ENCODE peak calls at places on chromosomes 7 and 10, in nine cellular contexts. Y is fibroblast of lung, S is astrocyte, K is breast epithelium, G is HL-60, E is foreskin fibroblast, Q is ovary, X is Caco-2, V is thoracic aorta. P is an unnamed sample.

GRCh38 chr10:43250925-43251663 is 15.8 kb downstream of the RASGEF1A start:
- DNase-seq in Y (no peak), S (no peak), K (no peak), G (no peak), E (no peak), Q (peak), X (no peak), V (no peak), P (no peak)

GRCh38 chr10:96889415-96890171 is 57.5 kb downstream of the LCOR start:
- DNase-seq in Y (no peak), S (no peak), K (no peak), G (no peak), E (no peak), Q (no peak), X (no peak), V (no peak), P (no peak)

GRCh38 chr7:154231732-154232131 is 179.5 kb downstream of the DPP6 start:
- DNase-seq in Y (no peak), S (no peak), K (no peak), G (no peak), E (no peak), Q (no peak), X (peak), V (no peak), P (no peak)

GRCh38 chr7:51102828-51103227 is 213.8 kb downstream of the COBL start:
- DNase-seq in Y (no peak), S (peak), K (no peak), G (no peak), E (peak), Q (no peak), X (no peak), V (no peak), P (no peak)

GRCh38 chr10:59633063-59633462 is 76.6 kb downstream of the SLC16A9 start:
- DNase-seq in Y (no peak), S (no peak), K (no peak), G (no peak), E (no peak), Q (no peak), X (no peak), V (no peak), P (no peak)

GRCh38 chr10:130045091-130045652 is 65.5 kb downstream of the C10orf143 start:
- DNase-seq in Y (no peak), S (no peak), K (no peak), G (no peak), E (no peak), Q (no peak), X (no peak), V (no peak), P (no peak)

GRCh38 chr10:26437637-26438461 is at the start of gene APBB1IP:
- DNase-seq in Y (peak), S (no peak), K (no peak), G (peak), E (no peak), Q (peak), X (no peak), V (no peak), P (peak)

GRCh38 chr7:130490888-130491771 is 755 bp upstream of the MEST start:
- DNase-seq in Y (peak), S (no peak), K (no peak), G (no peak), E (no peak), Q (peak), X (no peak), V (no peak), P (peak)

GRCh38 chr7:92547579-92547978 is 19.0 kb downstream of the RBM48 start:
- DNase-seq in Y (no peak), S (no peak), K (no peak), G (no peak), E (no peak), Q (no peak), X (no peak), V (no peak), P (no peak)

GRCh38 chr7:130940326-130940725 is 206.3 kb upstream of the KLF14 start:
- DNase-seq in Y (no peak), S (no peak), K (no peak), G (no peak), E (no peak), Q (no peak), X (no peak), V (no peak), P (no peak)

GRCh38 chr7:30924624-30925023 is 13.0 kb downstream of the AQP1 start:
- DNase-seq in Y (no peak), S (no peak), K (peak), G (no peak), E (no peak), Q (peak), X (no peak), V (no peak), P (no peak)

GRCh38 chr7:157896774-157897555 is 560.2 kb downstream of the DNAJB6 start:
- DNase-seq in Y (no peak), S (no peak), K (peak), G (no peak), E (no peak), Q (peak), X (no peak), V (no peak), P (no peak)

GRCh38 chr10:59064759-59065498 is 111.5 kb upstream of the PHYHIPL start:
- DNase-seq in Y (no peak), S (no peak), K (no peak), G (no peak), E (no peak), Q (no peak), X (no peak), V (no peak), P (no peak)

GRCh38 chr10:84798333-84798732 is 469.9 kb downstream of the CCSER2 start:
- DNase-seq in Y (no peak), S (no peak), K (no peak), G (no peak), E (no peak), Q (no peak), X (no peak), V (no peak), P (no peak)

GRCh38 chr7:82348251-82348650 is 95.3 kb downstream of the CACNA2D1 start:
- DNase-seq in Y (peak), S (no peak), K (no peak), G (no peak), E (no peak), Q (no peak), X (no peak), V (no peak), P (no peak)

DNA sequence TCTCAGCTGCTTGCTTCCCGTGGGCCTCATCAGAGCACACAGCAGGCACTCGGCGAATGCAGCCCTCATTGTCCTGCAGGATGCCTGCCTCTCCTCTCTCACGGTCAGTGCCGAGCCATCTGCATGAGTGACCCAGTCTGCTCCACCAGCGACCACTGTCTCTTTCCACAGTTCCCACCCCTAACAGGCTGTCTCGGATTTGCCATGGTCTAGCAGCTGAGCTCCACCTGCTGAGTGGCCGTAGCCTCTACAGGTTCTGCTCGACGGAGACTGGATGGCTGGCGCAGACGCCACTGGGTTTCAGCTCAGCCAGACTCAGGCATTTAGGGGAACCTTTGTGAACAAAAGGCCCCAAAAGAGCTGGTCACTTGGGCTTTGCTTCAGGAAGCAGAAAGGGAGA is 209.4 kb upstream of the FOXK1 start:
- DNase-seq in Y (no peak), S (no peak), K (no peak), G (no peak), E (no peak), Q (no peak), X (peak), V (no peak), P (no peak)
- TF ChIP-seq CTCF in Y (no peak), S (no peak), K (no peak), G (no peak), E (no peak), Q (no peak), X (no peak), V (no peak), P (no peak)

GRCh38 chr7:55365680-55366460 is 733 bp downstream of the LANCL2 start:
- DNase-seq in Y (peak), S (peak), K (peak), G (peak), E (peak), Q (peak), X (peak), V (peak), P (peak)
- TF ChIP-seq CTCF in Y (peak), S (no peak), K (no peak), G (no peak), E (peak), Q (peak), X (peak), V (peak), P (no peak)

GRCh38 chr10:92079003-92079402 is 155.4 kb downstream of the BTAF1 start:
- DNase-seq in Y (no peak), S (no peak), K (no peak), G (no peak), E (no peak), Q (no peak), X (no peak), V (no peak), P (no peak)

GRCh38 chr10:92068900-92069299 is 145.3 kb downstream of the BTAF1 start:
- DNase-seq in Y (peak), S (peak), K (no peak), G (no peak), E (no peak), Q (no peak), X (no peak), V (no peak), P (no peak)

GRCh38 chr10:92075829-92076228 is 152.3 kb downstream of the BTAF1 start:
- DNase-seq in Y (no peak), S (no peak), K (no peak), G (no peak), E (no peak), Q (no peak), X (no peak), V (no peak), P (no peak)

GRCh38 chr10:92076722-92077121 is 153.2 kb downstream of the BTAF1 start:
- DNase-seq in Y (no peak), S (no peak), K (no peak), G (no peak), E (no peak), Q (no peak), X (no peak), V (no peak), P (no peak)

DNA sequence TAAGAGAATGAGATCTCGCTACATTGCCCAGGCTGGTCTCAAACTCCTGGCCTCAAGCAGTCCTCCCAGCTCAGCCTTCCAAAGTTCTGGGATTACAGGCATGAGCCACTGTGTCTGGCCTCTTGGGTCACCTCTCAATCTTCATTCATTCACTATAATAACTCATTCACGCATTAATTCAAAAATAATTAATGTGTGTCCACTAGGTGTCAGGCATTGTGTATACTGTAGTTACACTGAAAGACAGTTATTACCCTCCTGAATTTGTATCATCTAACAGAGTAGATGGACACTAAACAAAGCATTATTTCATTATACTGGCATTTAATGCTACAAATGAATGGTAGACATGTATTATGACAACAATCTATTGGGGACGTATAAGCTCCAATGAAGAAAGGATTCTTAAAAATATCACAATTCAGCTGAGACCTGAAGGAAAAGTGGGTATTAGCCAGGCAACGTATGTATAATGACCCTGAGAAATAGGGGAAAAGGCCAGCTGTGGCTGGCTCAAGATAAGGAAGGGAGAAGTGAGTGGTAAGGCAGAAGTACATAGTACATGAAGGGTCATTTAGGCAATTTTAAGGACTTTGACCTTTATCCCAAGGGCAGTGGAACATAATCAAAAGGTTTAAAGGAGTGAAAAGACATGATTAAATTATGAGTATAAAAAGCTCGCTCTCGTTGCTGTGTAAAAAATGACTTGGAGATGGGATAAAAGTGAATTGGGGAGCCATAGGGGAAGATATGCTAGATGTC is 150.7 kb downstream of the BTAF1 start:
- DNase-seq in Y (peak), S (no peak), K (no peak), G (no peak), E (no peak), Q (no peak), X (no peak), V (no peak), P (peak)
- TF ChIP-seq CTCF in Y (no peak), S (peak), K (no peak), G (no peak), E (no peak), Q (no peak), X (peak), V (peak), P (peak)

GRCh38 chr7:102873470-102874165 is 39.2 kb upstream of the LRRC17 start:
- DNase-seq in Y (no peak), S (no peak), K (no peak), G (no peak), E (no peak), Q (no peak), X (no peak), V (no peak), P (no peak)

GRCh38 chr7:102872460-102872859 is 40.3 kb upstream of the LRRC17 start:
- DNase-seq in Y (peak), S (peak), K (no peak), G (no peak), E (peak), Q (no peak), X (no peak), V (no peak), P (peak)

GRCh38 chr7:102864958-102865357 is 47.8 kb upstream of the LRRC17 start:
- DNase-seq in Y (no peak), S (no peak), K (no peak), G (no peak), E (no peak), Q (no peak), X (no peak), V (no peak), P (peak)

GRCh38 chr7:102866480-102866879 is 46.3 kb upstream of the LRRC17 start:
- DNase-seq in Y (no peak), S (no peak), K (no peak), G (no peak), E (no peak), Q (no peak), X (no peak), V (no peak), P (no peak)

DNA sequence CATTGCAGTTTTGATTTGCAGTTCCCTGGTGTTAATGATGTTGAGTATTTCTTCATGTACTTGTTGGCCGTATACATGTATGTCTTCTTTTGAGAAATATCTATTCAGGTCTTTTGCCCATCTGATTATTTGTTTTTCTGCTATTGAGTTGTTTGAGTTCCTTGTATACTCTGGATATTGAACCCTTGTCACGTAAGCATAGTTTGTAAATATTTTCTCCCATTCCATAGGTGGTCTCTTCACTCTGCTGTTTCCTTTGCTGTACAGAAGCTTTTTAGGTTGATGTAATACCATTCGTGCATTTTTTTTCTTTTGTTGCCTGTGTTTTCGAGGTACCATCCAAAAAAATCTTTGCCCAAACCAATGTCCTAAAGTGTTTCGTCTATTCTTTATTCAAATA is 43.6 kb upstream of the LRRC17 start:
- DNase-seq in Y (no peak), S (no peak), K (no peak), G (no peak), E (no peak), Q (no peak), X (no peak), V (no peak), P (no peak)
- TF ChIP-seq CTCF in Y (no peak), S (no peak), K (no peak), G (no peak), E (no peak), Q (no peak), X (no peak), V (no peak), P (no peak)

DNA sequence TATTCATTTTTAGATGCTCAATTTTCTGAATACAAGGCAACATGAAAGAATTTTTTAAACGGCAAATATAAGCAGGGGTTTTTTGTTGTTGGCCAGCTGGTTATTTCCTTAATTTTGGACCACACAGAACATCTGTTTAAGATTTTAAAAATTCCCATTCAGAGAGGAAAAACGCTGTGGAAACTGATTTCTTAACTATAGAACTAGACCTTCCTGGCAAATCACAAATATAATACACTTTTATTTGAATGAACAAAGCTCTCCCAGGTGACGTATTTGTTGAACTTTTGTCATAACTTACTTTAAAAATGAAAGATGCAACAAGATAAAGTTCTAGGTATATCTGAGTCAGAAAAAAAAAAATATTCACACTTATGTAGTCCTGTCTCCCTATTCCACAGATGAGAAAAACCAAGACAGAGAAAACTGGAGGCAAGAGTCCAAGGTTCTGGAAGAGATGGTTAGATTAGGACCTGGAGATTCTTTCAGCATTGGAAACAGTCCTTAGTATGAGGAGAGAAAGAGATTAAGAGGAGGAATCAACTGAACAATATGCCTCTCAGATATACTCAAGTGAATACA is 269.1 kb downstream of the NEBL start:
- DNase-seq in Y (no peak), S (no peak), K (no peak), G (no peak), E (no peak), Q (no peak), X (no peak), V (no peak), P (no peak)
- TF ChIP-seq CTCF in Y (no peak), S (no peak), K (no peak), G (no peak), E (no peak), Q (no peak), X (no peak), V (no peak), P (no peak)

P was measured in fibroblast of pulmonary artery.